ENCODE peak calls at places on chromosomes 7 and 10, in five cellular contexts. P is fibroblast of pulmonary artery, D is cardiac muscle cell, Z is bronchial epithelial cell, X is colonic mucosa. Q is an unnamed sample.

GRCh38 chr10:11602357-11602756 is 9.1 kb downstream of the USP6NL start:
- DNase-seq in P (no peak), D (no peak), Z (no peak), X (no peak), Q (no peak)

GRCh38 chr7:84913731-84914130 is 273.1 kb downstream of the SEMA3D start:
- DNase-seq in P (no peak), D (no peak), Z (peak; percentile 53), X (no peak), Q (peak; percentile 20)

GRCh38 chr10:28211759-28212158 is 91.1 kb downstream of the MPP7 start:
- DNase-seq in P (no peak), D (no peak), Z (no peak), X (no peak), Q (no peak)

GRCh38 chr10:44292390-44293002 is 92.4 kb downstream of the CXCL12 start:
- DNase-seq in P (no peak), D (no peak), Z (no peak), X (no peak), Q (no peak)

GRCh38 chr7:7746419-7746818 is 28.0 kb upstream of the RPA3 start:
- DNase-seq in P (no peak), D (peak; percentile 26), Z (no peak), X (no peak), Q (no peak)

GRCh38 chr7:143299346-143299745 is 11.2 kb downstream of the CASP2 start:
- DNase-seq in P (no peak), D (no peak), Z (peak; percentile 71), X (no peak), Q (no peak)

GRCh38 chr10:118584181-118584954 is 11.1 kb downstream of the PRLHR start:
- DNase-seq in P (peak; percentile 72), D (no peak), Z (peak; percentile 83), X (no peak), Q (peak; percentile 89)

GRCh38 chr10:37947526-37947925 is 28.9 kb downstream of the ZNF25 start:
- DNase-seq in P (no peak), D (no peak), Z (no peak), X (no peak), Q (no peak)

GRCh38 chr10:86556532-86556931 is 34.9 kb upstream of the WAPL start:
- DNase-seq in P (no peak), D (no peak), Z (no peak), X (no peak), Q (no peak)

GRCh38 chr10:71878327-71879034 is 27.4 kb upstream of the PSAP start:
- DNase-seq in P (no peak), D (no peak), Z (no peak), X (no peak), Q (no peak)

GRCh38 chr10:43263551-43264323 is 3.1 kb downstream of the RASGEF1A start:
- DNase-seq in P (no peak), D (no peak), Z (no peak), X (no peak), Q (no peak)
- TF ChIP-seq CTCF in P (peak; percentile 23), D (peak; percentile 22), Z (peak; percentile 2), X (no peak), Q (peak; percentile 21)

DNA sequence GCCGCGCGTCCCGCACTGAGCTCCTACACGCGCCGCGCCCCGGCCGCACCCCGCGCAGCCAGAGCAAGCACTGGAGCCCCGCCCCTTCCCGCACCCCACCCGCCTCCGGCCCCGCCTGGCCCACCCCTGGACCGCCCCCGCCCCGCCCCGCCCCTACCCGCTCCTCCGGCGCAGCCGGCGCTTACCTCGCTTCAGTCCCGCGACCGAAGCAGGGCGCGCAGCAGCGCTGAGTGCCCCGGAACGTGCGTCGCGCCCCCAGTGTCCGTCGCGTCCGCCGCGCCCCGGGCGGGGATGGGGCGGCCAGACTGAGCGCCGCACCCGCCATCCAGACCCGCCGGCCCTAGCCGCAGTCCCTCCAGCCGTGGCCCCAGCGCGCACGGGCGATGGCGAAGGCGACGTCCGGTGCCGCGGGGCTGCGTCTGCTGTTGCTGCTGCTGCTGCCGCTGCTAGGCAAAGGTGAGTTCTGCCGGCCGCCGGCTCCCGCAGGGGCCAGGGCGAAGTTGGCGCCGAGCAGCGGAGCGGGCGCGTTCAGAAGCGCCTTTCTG is at the start of gene RET:
- DNase-seq in P (no peak), D (peak; percentile 44), Z (peak; percentile 3), X (peak; percentile 63), Q (no peak)
- TF ChIP-seq CTCF in P (no peak), D (no peak), Z (no peak), X (no peak), Q (no peak)

DNA sequence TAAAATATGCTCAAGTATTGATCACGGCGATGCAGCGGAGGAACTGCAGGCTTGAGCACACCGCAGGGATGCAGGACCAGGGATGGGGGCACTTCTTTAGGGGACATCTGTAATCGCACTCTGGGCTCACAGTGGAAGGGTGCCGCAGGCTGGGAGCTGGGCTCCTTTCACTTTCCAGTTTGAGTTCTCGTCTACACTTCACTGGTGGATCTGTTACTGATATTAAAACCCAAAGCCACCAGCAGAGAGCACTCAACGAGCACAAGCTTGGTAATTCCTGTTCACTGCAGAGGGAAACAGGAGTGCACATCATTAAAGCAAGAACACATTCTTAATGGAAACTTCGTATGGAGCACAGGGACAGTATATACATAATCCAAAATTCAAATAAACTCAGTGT is 91.3 kb downstream of the PARD3 start:
- DNase-seq in P (peak; percentile 82), D (peak; percentile 67), Z (peak; percentile 64), X (peak; percentile 65), Q (peak; percentile 69)
- TF ChIP-seq CTCF in P (peak; percentile 66), D (peak; percentile 56), Z (peak; percentile 51), X (peak; percentile 40), Q (peak; percentile 53)

GRCh38 chr7:101172005-101172853 is 6.9 kb upstream of the VGF start:
- DNase-seq in P (no peak), D (no peak), Z (no peak), X (no peak), Q (no peak)
- TF ChIP-seq CTCF in P (no peak), D (no peak), Z (no peak), X (no peak), Q (no peak)

GRCh38 chr7:37141742-37142141 is 306.9 kb downstream of the ELMO1 start:
- DNase-seq in P (no peak), D (no peak), Z (no peak), X (no peak), Q (no peak)
- TF ChIP-seq CTCF in P (no peak), D (no peak), Z (no peak), X (no peak), Q (peak; percentile 9)

Q was measured in MCF 10A.